ENCODE peak calls at places on chromosomes 5 and 9, in seven cellular contexts. Q is SK-N-SH, D is mucosa of descending colon, X is AG09309, N is Peyer's patch, I is Panc1, F is fibroblast of lung. V is an unnamed sample.

GRCh38 chr5:138077064-138077696 is 6.7 kb upstream of the WNT8A start:
- DNase-seq in Q (peak), D (peak), X (peak), N (peak), I (peak), F (peak), V (peak)

GRCh38 chr9:131839281-131840084 is 99.6 kb upstream of the RAPGEF1 start:
- DNase-seq in Q (no peak), D (no peak), X (peak), N (peak), I (peak), F (peak), V (no peak)

GRCh38 chr9:94772654-94773303 is 46.3 kb downstream of the AOPEP start:
- DNase-seq in Q (peak), D (no peak), X (no peak), N (no peak), I (no peak), F (peak), V (no peak)

GRCh38 chr5:171312129-171312819 is 3.2 kb downstream of the TLX3 start:
- DNase-seq in Q (no peak), D (no peak), X (no peak), N (no peak), I (no peak), F (no peak), V (no peak)

GRCh38 chr9:81363916-81364480 is 325.3 kb downstream of the TLE1 start:
- DNase-seq in Q (no peak), D (no peak), X (no peak), N (no peak), I (no peak), F (peak), V (no peak)

GRCh38 chr5:151937851-151938250 is 13.2 kb upstream of the GLRA1 start:
- DNase-seq in Q (no peak), D (no peak), X (no peak), N (no peak), I (no peak), F (no peak), V (no peak)

GRCh38 chr5:56522972-56523371 is 289.8 kb upstream of the ANKRD55 start:
- DNase-seq in Q (no peak), D (no peak), X (no peak), N (no peak), I (no peak), F (peak), V (no peak)

GRCh38 chr5:98455660-98456059 is 317.8 kb upstream of the RGMB start:
- DNase-seq in Q (no peak), D (no peak), X (no peak), N (no peak), I (no peak), F (peak), V (no peak)

GRCh38 chr5:78745985-78746384 is 97.4 kb upstream of the LHFPL2 start:
- DNase-seq in Q (no peak), D (no peak), X (no peak), N (no peak), I (no peak), F (peak), V (no peak)

GRCh38 chr9:104264431-104264830 is 170.3 kb downstream of the SMC2 start:
- DNase-seq in Q (no peak), D (no peak), X (no peak), N (no peak), I (no peak), F (no peak), V (no peak)

GRCh38 chr5:130400091-130400490 is 495.8 kb downstream of the CHSY3 start:
- DNase-seq in Q (no peak), D (no peak), X (peak), N (no peak), I (no peak), F (peak), V (no peak)

GRCh38 chr9:136078025-136078424 is 17.1 kb downstream of the NACC2 start:
- DNase-seq in Q (peak), D (peak), X (no peak), N (no peak), I (no peak), F (no peak), V (no peak)

GRCh38 chr5:93611900-93612898 is 29.2 kb downstream of the NR2F1 start:
- DNase-seq in Q (peak), D (peak), X (no peak), N (peak), I (no peak), F (peak), V (no peak)

GRCh38 chr5:142853682-142854081 is 83.5 kb downstream of the ARHGAP26 start:
- DNase-seq in Q (no peak), D (no peak), X (no peak), N (no peak), I (no peak), F (no peak), V (no peak)

GRCh38 chr5:80411589-80412219 is 3.8 kb downstream of the ZFYVE16 start:
- DNase-seq in Q (no peak), D (no peak), X (no peak), N (no peak), I (no peak), F (peak), V (no peak)

GRCh38 chr5:98775962-98776687 is 2.7 kb downstream of the RGMB start:
- DNase-seq in Q (no peak), D (no peak), X (no peak), N (no peak), I (no peak), F (peak), V (no peak)

GRCh38 chr5:129399069-129399468 is 61.0 kb upstream of the ADAMTS19 start:
- DNase-seq in Q (no peak), D (no peak), X (no peak), N (no peak), I (no peak), F (no peak), V (no peak)

GRCh38 chr9:137074657-137075274 is 2.6 kb upstream of the UAP1L1 start:
- DNase-seq in Q (no peak), D (no peak), X (no peak), N (peak), I (no peak), F (no peak), V (no peak)

GRCh38 chr9:120730661-120731514 is 16.6 kb upstream of the MEGF9 start:
- DNase-seq in Q (no peak), D (no peak), X (no peak), N (peak), I (peak), F (peak), V (peak)

GRCh38 chr9:21060919-21061561 is 16.7 kb downstream of the IFNB1 start:
- DNase-seq in Q (no peak), D (no peak), X (peak), N (peak), I (no peak), F (peak), V (no peak)

GRCh38 chr5:130278136-130278535 is 373.9 kb downstream of the CHSY3 start:
- DNase-seq in Q (no peak), D (no peak), X (no peak), N (no peak), I (no peak), F (no peak), V (no peak)

GRCh38 chr5:27158775-27159174 is 120.4 kb upstream of the CDH9 start:
- DNase-seq in Q (no peak), D (no peak), X (no peak), N (no peak), I (no peak), F (peak), V (no peak)

GRCh38 chr5:54785729-54786548 is 199.5 kb downstream of the ESM1 start:
- DNase-seq in Q (peak), D (peak), X (no peak), N (peak), I (no peak), F (no peak), V (no peak)

GRCh38 chr5:56950626-56951130 is 1.2 kb downstream of the MIER3 start:
- DNase-seq in Q (peak), D (peak), X (peak), N (peak), I (no peak), F (peak), V (no peak)

GRCh38 chr5:109688647-109688998 is 1.1 kb upstream of the MAN2A1 start:
- DNase-seq in Q (no peak), D (no peak), X (no peak), N (peak), I (no peak), F (no peak), V (no peak)

GRCh38 chr5:78841767-78842166 is 143.3 kb downstream of the ARSB start:
- DNase-seq in Q (no peak), D (no peak), X (no peak), N (no peak), I (no peak), F (peak), V (no peak)

DNA sequence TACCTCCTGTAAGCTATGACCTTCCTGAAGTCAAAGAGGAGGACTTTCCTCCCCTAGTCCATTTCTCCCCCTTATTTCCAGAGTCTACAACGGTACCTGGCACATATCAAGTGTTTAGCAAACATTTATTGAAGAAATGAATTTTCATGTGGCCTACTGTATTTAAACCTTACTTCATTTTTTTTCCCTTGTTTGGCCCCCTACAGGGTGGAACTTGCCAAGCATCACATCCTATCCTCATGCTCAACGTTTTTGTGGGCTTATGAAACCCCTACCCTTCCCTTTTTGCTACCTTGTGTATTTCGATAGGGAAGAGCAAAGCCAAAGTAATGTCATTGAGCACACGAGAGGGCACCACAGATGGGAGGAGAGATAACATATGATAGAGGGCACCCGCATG is 1857.8 kb upstream of the WWC1 start:
- DNase-seq in Q (no peak), D (no peak), X (no peak), N (no peak), I (no peak), F (no peak), V (no peak)
- TF ChIP-seq CTCF in Q (no peak), D (no peak), X (no peak), N (no peak), I (peak), F (no peak), V (no peak)

GRCh38 chr5:15600035-15600434 is 100.1 kb downstream of the FBXL7 start:
- DNase-seq in Q (no peak), D (no peak), X (no peak), N (no peak), I (no peak), F (peak), V (no peak)

GRCh38 chr5:15601274-15601673 is 101.3 kb downstream of the FBXL7 start:
- DNase-seq in Q (no peak), D (no peak), X (no peak), N (no peak), I (no peak), F (peak), V (peak)

GRCh38 chr5:15594922-15595568 is 95.1 kb downstream of the FBXL7 start:
- DNase-seq in Q (no peak), D (no peak), X (no peak), N (no peak), I (no peak), F (no peak), V (no peak)

GRCh38 chr5:15596936-15597335 is 97.0 kb downstream of the FBXL7 start:
- DNase-seq in Q (no peak), D (no peak), X (no peak), N (no peak), I (no peak), F (no peak), V (no peak)

GRCh38 chr5:15598294-15598902 is 98.4 kb downstream of the FBXL7 start:
- DNase-seq in Q (no peak), D (no peak), X (no peak), N (no peak), I (peak), F (no peak), V (peak)
- TF ChIP-seq CTCF in Q (peak), D (peak), X (peak), N (peak), I (peak), F (peak), V (peak)

DNA sequence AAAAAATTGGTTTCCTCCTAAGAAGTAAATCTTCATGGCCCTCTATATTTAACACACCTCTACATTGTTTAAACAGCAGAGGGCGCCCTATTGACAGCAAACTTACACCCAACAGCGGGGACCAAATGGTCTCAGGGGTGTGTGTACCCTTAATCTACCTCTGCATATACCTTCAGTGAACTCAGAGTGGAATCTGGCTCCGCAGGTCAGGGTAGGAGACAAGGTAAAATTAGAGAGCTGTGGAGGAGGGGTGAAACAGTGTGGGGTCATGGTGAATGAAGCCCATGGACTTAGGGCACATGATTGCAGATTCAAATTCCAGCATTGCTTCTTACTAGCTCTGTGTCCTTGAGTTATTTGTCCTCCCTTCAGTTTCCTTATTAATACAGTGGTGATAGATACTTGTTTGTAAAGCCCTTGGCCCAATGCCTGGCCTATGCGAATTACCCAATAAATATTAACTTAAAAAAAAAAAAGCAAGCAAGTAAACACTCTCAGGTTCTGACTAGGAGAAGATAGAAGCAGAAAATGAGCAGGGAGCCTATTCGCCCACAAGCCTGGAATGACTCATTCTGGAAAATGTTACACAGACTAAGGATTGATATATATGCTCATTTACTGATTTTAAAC is 122.9 kb downstream of the CAVIN4 start:
- DNase-seq in Q (peak), D (no peak), X (no peak), N (no peak), I (no peak), F (no peak), V (peak)
- TF ChIP-seq CTCF in Q (peak), D (no peak), X (peak), N (peak), I (peak), F (peak), V (peak)

GRCh38 chr5:10081584-10081983 is 168.1 kb downstream of the ATPSCKMT start:
- DNase-seq in Q (no peak), D (no peak), X (no peak), N (no peak), I (no peak), F (no peak), V (no peak)
- TF ChIP-seq CTCF in Q (no peak), D (no peak), X (no peak), N (no peak), I (no peak), F (no peak), V (no peak)

GRCh38 chr9:4548796-4549725 is 58.8 kb downstream of the SLC1A1 start:
- DNase-seq in Q (peak), D (peak), X (no peak), N (peak), I (no peak), F (no peak), V (peak)
- TF ChIP-seq CTCF in Q (peak), D (no peak), X (peak), N (peak), I (peak), F (peak), V (peak)

GRCh38 chr5:121378559-121379359 is 472.9 kb upstream of the FTMT start:
- DNase-seq in Q (no peak), D (no peak), X (no peak), N (no peak), I (no peak), F (no peak), V (no peak)
- TF ChIP-seq CTCF in Q (no peak), D (no peak), X (no peak), N (no peak), I (no peak), F (no peak), V (no peak)

GRCh38 chr5:60010328-60010727 is 116.8 kb upstream of the PDE4D start:
- DNase-seq in Q (no peak), D (no peak), X (no peak), N (no peak), I (no peak), F (no peak), V (no peak)
- TF ChIP-seq CTCF in Q (peak), D (no peak), X (no peak), N (no peak), I (no peak), F (no peak), V (peak)

GRCh38 chr5:144102979-144103378 is 67.5 kb downstream of the YIPF5 start:
- DNase-seq in Q (no peak), D (no peak), X (no peak), N (no peak), I (no peak), F (no peak), V (no peak)

GRCh38 chr5:144100702-144101101 is 69.8 kb downstream of the YIPF5 start:
- DNase-seq in Q (no peak), D (no peak), X (no peak), N (no peak), I (no peak), F (no peak), V (no peak)

GRCh38 chr5:144103611-144104010 is 66.8 kb downstream of the YIPF5 start:
- DNase-seq in Q (no peak), D (no peak), X (no peak), N (no peak), I (no peak), F (no peak), V (no peak)

GRCh38 chr5:144102361-144102760 is 68.1 kb downstream of the YIPF5 start:
- DNase-seq in Q (no peak), D (no peak), X (no peak), N (no peak), I (no peak), F (no peak), V (no peak)

DNA sequence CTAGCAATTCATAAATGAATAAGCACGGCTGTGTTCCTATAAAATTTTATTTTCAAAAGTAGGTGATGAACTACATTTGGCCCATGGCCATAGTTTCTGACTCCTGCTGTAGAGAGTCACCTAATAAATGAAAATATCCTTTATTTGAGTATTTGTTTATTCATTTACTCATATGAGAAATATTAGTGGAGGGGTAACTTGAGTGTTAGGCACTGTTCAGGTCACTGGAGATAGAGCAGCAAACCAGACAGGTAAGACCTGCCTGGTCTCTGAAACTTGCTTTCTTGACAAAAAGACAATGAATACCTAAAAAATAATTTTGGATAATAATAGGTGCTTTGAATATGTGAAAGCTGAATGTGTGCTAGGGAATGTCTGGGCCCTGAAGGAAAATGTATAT is 68.8 kb downstream of the YIPF5 start:
- DNase-seq in Q (no peak), D (no peak), X (no peak), N (no peak), I (no peak), F (no peak), V (no peak)
- TF ChIP-seq CTCF in Q (no peak), D (no peak), X (no peak), N (no peak), I (no peak), F (no peak), V (no peak)

DNA sequence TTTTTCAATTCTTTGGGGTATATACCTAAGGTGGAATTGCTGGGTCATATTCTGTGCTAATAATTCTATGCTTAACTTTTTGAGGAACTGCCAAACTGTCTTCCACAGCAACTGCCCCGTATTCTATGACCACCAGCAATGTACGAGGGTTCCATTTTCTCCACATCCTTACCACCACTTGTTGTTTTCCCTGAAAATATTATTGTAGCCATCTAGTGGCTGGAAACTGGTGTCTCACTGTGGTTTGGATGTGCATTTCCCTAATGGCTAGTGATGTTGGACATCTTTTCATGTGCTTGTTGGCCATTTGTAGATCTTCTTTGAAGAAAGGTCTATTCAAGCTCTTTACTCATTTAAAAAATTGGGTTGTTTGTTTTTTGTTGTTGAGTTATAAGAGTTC is 30.7 kb downstream of the MSX2 start:
- DNase-seq in Q (no peak), D (no peak), X (no peak), N (no peak), I (no peak), F (peak), V (no peak)
- TF ChIP-seq CTCF in Q (peak), D (no peak), X (peak), N (no peak), I (peak), F (peak), V (no peak)